ENCODE peak calls at places on chromosomes 4 and X, in eight cellular contexts. One of them, this sample, is unnamed.

GRCh38 chr4:108483077-108483476 is 137.3 kb upstream of the RPL34 start:
- DNase-seq in astrocyte of the spinal cord: peak
- DNase-seq in lower leg skin: no peak
- DNase-seq in testis: no peak
- DNase-seq in GM23338: no peak
- DNase-seq in GM23248: no peak
- DNase-seq in left lung: no peak
- DNase-seq in A549: no peak
- DNase-seq in this sample: no peak

GRCh38 chrX:133985164-133986007 is at the start of gene GPC3:
- DNase-seq in astrocyte of the spinal cord: peak
- DNase-seq in lower leg skin: no peak
- DNase-seq in testis: peak
- DNase-seq in GM23338: peak
- DNase-seq in GM23248: no peak
- DNase-seq in left lung: no peak
- DNase-seq in A549: peak
- DNase-seq in this sample: peak

GRCh38 chr4:70914631-70915030 is 12.5 kb downstream of the MOB1B start:
- DNase-seq in astrocyte of the spinal cord: no peak
- DNase-seq in lower leg skin: no peak
- DNase-seq in testis: no peak
- DNase-seq in GM23338: no peak
- DNase-seq in GM23248: no peak
- DNase-seq in left lung: peak
- DNase-seq in A549: no peak
- DNase-seq in this sample: no peak

GRCh38 chr4:3283483-3283882 is 9.3 kb upstream of the RGS12 start:
- DNase-seq in astrocyte of the spinal cord: no peak
- DNase-seq in lower leg skin: no peak
- DNase-seq in testis: no peak
- DNase-seq in GM23338: no peak
- DNase-seq in GM23248: no peak
- DNase-seq in left lung: no peak
- DNase-seq in A549: no peak
- DNase-seq in this sample: no peak

GRCh38 chr4:6368601-6369000 is 99.0 kb downstream of the WFS1 start:
- DNase-seq in astrocyte of the spinal cord: no peak
- DNase-seq in lower leg skin: no peak
- DNase-seq in testis: no peak
- DNase-seq in GM23338: no peak
- DNase-seq in GM23248: no peak
- DNase-seq in left lung: no peak
- DNase-seq in A549: no peak
- DNase-seq in this sample: no peak

GRCh38 chr4:3107271-3108185 is 33.0 kb downstream of the HTT start:
- DNase-seq in astrocyte of the spinal cord: no peak
- DNase-seq in lower leg skin: no peak
- DNase-seq in testis: no peak
- DNase-seq in GM23338: no peak
- DNase-seq in GM23248: peak
- DNase-seq in left lung: no peak
- DNase-seq in A549: no peak
- DNase-seq in this sample: no peak

GRCh38 chrX:100381613-100382012 is 28.5 kb downstream of the PCDH19 start:
- DNase-seq in astrocyte of the spinal cord: no peak
- DNase-seq in lower leg skin: no peak
- DNase-seq in testis: no peak
- DNase-seq in GM23338: no peak
- DNase-seq in GM23248: peak
- DNase-seq in left lung: no peak
- DNase-seq in A549: no peak
- DNase-seq in this sample: peak

GRCh38 chr4:180542445-180543100 is 1700.6 kb upstream of the TENM3 start:
- DNase-seq in astrocyte of the spinal cord: peak
- DNase-seq in lower leg skin: no peak
- DNase-seq in testis: no peak
- DNase-seq in GM23338: no peak
- DNase-seq in GM23248: no peak
- DNase-seq in left lung: no peak
- DNase-seq in A549: peak
- DNase-seq in this sample: peak

GRCh38 chrX:16946971-16947562 is 609 bp downstream of the REPS2 start:
- DNase-seq in astrocyte of the spinal cord: no peak
- DNase-seq in lower leg skin: peak
- DNase-seq in testis: peak
- DNase-seq in GM23338: no peak
- DNase-seq in GM23248: peak
- DNase-seq in left lung: peak
- DNase-seq in A549: no peak
- DNase-seq in this sample: no peak

GRCh38 chr4:10180927-10181744 is 64.5 kb upstream of the WDR1 start:
- DNase-seq in astrocyte of the spinal cord: no peak
- DNase-seq in lower leg skin: no peak
- DNase-seq in testis: no peak
- DNase-seq in GM23338: no peak
- DNase-seq in GM23248: peak
- DNase-seq in left lung: no peak
- DNase-seq in A549: no peak
- DNase-seq in this sample: no peak

GRCh38 chrX:38352362-38352761 is at the start of gene OTC:
- DNase-seq in astrocyte of the spinal cord: no peak
- DNase-seq in lower leg skin: no peak
- DNase-seq in testis: no peak
- DNase-seq in GM23338: no peak
- DNase-seq in GM23248: no peak
- DNase-seq in left lung: no peak
- DNase-seq in A549: no peak
- DNase-seq in this sample: no peak
- H3K4me3 ChIP-seq in astrocyte of the spinal cord: no peak
- H3K4me3 ChIP-seq in lower leg skin: no peak
- H3K4me3 ChIP-seq in testis: no peak
- H3K4me3 ChIP-seq in GM23338: no peak
- H3K4me3 ChIP-seq in GM23248: no peak
- H3K4me3 ChIP-seq in left lung: no peak
- H3K4me3 ChIP-seq in A549: no peak
- H3K4me3 ChIP-seq in this sample: no peak

DNA sequence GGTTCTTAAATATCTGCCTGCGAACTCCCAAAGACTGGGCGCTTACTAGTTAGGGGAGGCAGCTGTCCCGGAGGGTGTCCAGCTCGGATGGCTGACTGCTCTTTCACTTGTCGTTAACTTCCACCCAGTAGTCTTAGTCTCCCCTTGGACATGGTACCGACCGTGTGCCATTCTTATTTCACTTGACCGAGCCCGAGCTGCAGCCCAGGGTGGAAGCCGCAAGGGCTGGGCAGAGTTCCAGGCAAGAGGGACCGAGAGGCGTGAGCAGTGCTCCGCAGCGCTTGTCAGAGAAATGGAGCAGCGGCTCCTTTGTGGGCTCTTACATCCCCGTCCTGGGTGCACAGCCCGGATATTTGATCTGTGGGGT is 347 bp upstream of the SLITRK2 start:
- DNase-seq in astrocyte of the spinal cord: peak
- DNase-seq in lower leg skin: no peak
- DNase-seq in testis: no peak
- DNase-seq in GM23338: no peak
- DNase-seq in GM23248: no peak
- DNase-seq in left lung: no peak
- DNase-seq in A549: no peak
- DNase-seq in this sample: no peak
- H3K4me3 ChIP-seq in astrocyte of the spinal cord: peak
- H3K4me3 ChIP-seq in lower leg skin: no peak
- H3K4me3 ChIP-seq in testis: no peak
- H3K4me3 ChIP-seq in GM23338: peak
- H3K4me3 ChIP-seq in GM23248: no peak
- H3K4me3 ChIP-seq in left lung: no peak
- H3K4me3 ChIP-seq in A549: no peak
- H3K4me3 ChIP-seq in this sample: no peak

GRCh38 chr4:185211035-185211434 is 1.6 kb downstream of the SNX25 start:
- DNase-seq in astrocyte of the spinal cord: peak
- DNase-seq in lower leg skin: no peak
- DNase-seq in testis: peak
- DNase-seq in GM23338: no peak
- DNase-seq in GM23248: no peak
- DNase-seq in left lung: no peak
- DNase-seq in A549: no peak
- DNase-seq in this sample: no peak
- H3K4me3 ChIP-seq in astrocyte of the spinal cord: peak
- H3K4me3 ChIP-seq in lower leg skin: peak
- H3K4me3 ChIP-seq in testis: peak
- H3K4me3 ChIP-seq in GM23338: peak
- H3K4me3 ChIP-seq in GM23248: peak
- H3K4me3 ChIP-seq in left lung: peak
- H3K4me3 ChIP-seq in A549: peak
- H3K4me3 ChIP-seq in this sample: peak

GRCh38 chr4:121192500-121192899 is 28.4 kb upstream of the TNIP3 start:
- DNase-seq in astrocyte of the spinal cord: peak
- DNase-seq in lower leg skin: no peak
- DNase-seq in testis: no peak
- DNase-seq in GM23338: peak
- DNase-seq in GM23248: peak
- DNase-seq in left lung: no peak
- DNase-seq in A549: peak
- DNase-seq in this sample: peak
- H3K4me3 ChIP-seq in astrocyte of the spinal cord: no peak
- H3K4me3 ChIP-seq in lower leg skin: no peak
- H3K4me3 ChIP-seq in testis: no peak
- H3K4me3 ChIP-seq in GM23338: no peak
- H3K4me3 ChIP-seq in GM23248: peak
- H3K4me3 ChIP-seq in left lung: no peak
- H3K4me3 ChIP-seq in A549: peak
- H3K4me3 ChIP-seq in this sample: peak

GRCh38 chrX:21658746-21659145 is 616 bp upstream of the KLHL34 start:
- DNase-seq in astrocyte of the spinal cord: no peak
- DNase-seq in lower leg skin: no peak
- DNase-seq in testis: no peak
- DNase-seq in GM23338: peak
- DNase-seq in GM23248: no peak
- DNase-seq in left lung: no peak
- DNase-seq in A549: no peak
- DNase-seq in this sample: peak

GRCh38 chrX:21657318-21658151 is 595 bp downstream of the KLHL34 start:
- DNase-seq in astrocyte of the spinal cord: no peak
- DNase-seq in lower leg skin: no peak
- DNase-seq in testis: no peak
- DNase-seq in GM23338: peak
- DNase-seq in GM23248: no peak
- DNase-seq in left lung: no peak
- DNase-seq in A549: no peak
- DNase-seq in this sample: no peak

GRCh38 chrX:21658152-21658737 is at the start of gene KLHL34:
- DNase-seq in astrocyte of the spinal cord: no peak
- DNase-seq in lower leg skin: no peak
- DNase-seq in testis: no peak
- DNase-seq in GM23338: peak
- DNase-seq in GM23248: peak
- DNase-seq in left lung: no peak
- DNase-seq in A549: no peak
- DNase-seq in this sample: no peak

GRCh38 chrX:21656587-21657317 is 1.4 kb downstream of the KLHL34 start:
- DNase-seq in astrocyte of the spinal cord: no peak
- DNase-seq in lower leg skin: no peak
- DNase-seq in testis: no peak
- DNase-seq in GM23338: peak
- DNase-seq in GM23248: no peak
- DNase-seq in left lung: no peak
- DNase-seq in A549: no peak
- DNase-seq in this sample: no peak

DNA sequence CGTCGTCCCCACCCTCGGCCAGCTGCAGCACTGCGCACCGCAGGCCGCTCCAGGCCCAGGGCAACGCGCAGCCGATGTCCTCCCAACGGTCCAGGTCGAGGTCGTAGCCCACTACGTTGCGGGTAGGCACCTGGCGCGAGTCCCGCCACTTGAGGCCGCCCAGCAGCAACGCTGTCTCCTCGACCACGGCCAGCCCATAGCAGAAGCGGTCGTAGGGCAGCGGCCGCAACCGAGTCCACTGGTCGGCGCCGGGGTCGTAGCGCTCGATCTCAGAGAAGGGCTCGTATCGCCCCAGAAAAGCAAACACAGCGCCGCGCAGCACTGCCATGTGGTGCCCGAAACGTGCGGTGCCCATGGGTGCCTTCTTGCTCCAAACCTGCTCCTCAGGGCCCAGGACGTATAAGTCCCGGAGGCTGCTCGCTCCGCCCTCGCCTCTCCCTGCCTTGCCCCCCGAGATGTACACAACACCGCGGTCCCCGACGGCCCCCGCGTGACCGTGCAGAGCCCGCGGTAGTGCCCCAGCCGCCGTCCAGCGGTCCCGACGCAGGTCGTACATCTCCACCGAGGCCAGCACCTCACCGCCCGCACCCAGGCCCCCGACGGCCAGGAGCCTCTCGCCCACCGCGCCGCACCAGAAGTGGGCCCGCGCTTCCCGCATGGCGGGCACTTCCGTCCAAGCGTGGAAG is 2.1 kb downstream of the KLHL34 start:
- DNase-seq in astrocyte of the spinal cord: no peak
- DNase-seq in lower leg skin: no peak
- DNase-seq in testis: peak
- DNase-seq in GM23338: peak
- DNase-seq in GM23248: no peak
- DNase-seq in left lung: no peak
- DNase-seq in A549: no peak
- DNase-seq in this sample: no peak
- H3K4me3 ChIP-seq in astrocyte of the spinal cord: no peak
- H3K4me3 ChIP-seq in lower leg skin: no peak
- H3K4me3 ChIP-seq in testis: peak
- H3K4me3 ChIP-seq in GM23338: peak
- H3K4me3 ChIP-seq in GM23248: no peak
- H3K4me3 ChIP-seq in left lung: no peak
- H3K4me3 ChIP-seq in A549: no peak
- H3K4me3 ChIP-seq in this sample: no peak

DNA sequence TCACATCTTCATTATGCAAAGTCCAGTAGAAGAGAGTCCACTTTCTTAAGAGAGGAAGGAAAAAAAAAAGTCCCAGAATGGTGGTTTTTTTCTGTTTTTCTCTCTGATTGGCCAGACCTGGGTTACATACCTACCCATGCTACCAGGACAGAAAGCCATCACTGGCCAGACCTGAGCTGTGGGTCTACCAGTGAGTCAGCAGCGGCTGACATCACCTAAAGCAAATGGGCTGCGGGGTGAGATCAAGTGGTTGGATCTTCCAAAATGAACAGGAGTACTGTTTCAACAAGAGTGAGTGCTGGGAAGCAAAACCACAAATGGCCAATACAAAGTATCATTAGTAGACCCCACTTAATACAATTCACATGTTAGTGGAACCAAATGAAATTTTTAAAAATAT is 1.6 kb upstream of the NDST3 start:
- DNase-seq in astrocyte of the spinal cord: peak
- DNase-seq in lower leg skin: no peak
- DNase-seq in testis: no peak
- DNase-seq in GM23338: peak
- DNase-seq in GM23248: no peak
- DNase-seq in left lung: no peak
- DNase-seq in A549: peak
- DNase-seq in this sample: peak
- H3K4me3 ChIP-seq in astrocyte of the spinal cord: peak
- H3K4me3 ChIP-seq in lower leg skin: no peak
- H3K4me3 ChIP-seq in testis: no peak
- H3K4me3 ChIP-seq in GM23338: peak
- H3K4me3 ChIP-seq in GM23248: no peak
- H3K4me3 ChIP-seq in left lung: no peak
- H3K4me3 ChIP-seq in A549: no peak
- H3K4me3 ChIP-seq in this sample: no peak